ENCODE peak calls at places on chromosomes 11 and 22, in four cellular contexts. G, O, V and R are unnamed samples.

GRCh38 chr11:35083181-35084061 is 55.5 kb upstream of the CD44 start:
- DNase-seq in G (no peak), V (peak; percentile 43), O (peak; percentile 38), R (peak; percentile 40)

GRCh38 chr11:3107608-3108182 is 50.5 kb upstream of the CARS1 start:
- DNase-seq in G (no peak), O (peak; percentile 35), V (no peak), R (peak; percentile 23)

GRCh38 chr11:45610627-45611026 is 54.8 kb downstream of the CHST1 start:
- DNase-seq in V (no peak), O (no peak), G (no peak), R (no peak)

GRCh38 chr11:93903989-93904388 is 53.6 kb upstream of the VSTM5 start:
- DNase-seq in O (peak; percentile 43), G (no peak), V (no peak), R (no peak)

GRCh38 chr22:20203142-20204099 is 52.6 kb upstream of the CCDC188 start:
- DNase-seq in G (peak; percentile 46), V (no peak), O (peak; percentile 72), R (peak; percentile 37)

GRCh38 chr22:35708453-35708852 is 9.2 kb upstream of the APOL5 start:
- DNase-seq in V (no peak), O (no peak), G (no peak), R (no peak)

GRCh38 chr11:111777094-111778046 is 11.2 kb upstream of the PPP2R1B start:
- DNase-seq in G (peak; percentile 71), O (no peak), V (peak; percentile 45), R (no peak)

GRCh38 chr11:13051257-13051656 is 42.1 kb downstream of the RASSF10 start:
- DNase-seq in O (no peak), V (no peak), G (no peak), R (no peak)

GRCh38 chr11:70826541-70826943 is 425.8 kb downstream of the SHANK2 start:
- DNase-seq in V (peak; percentile 13), G (peak; percentile 58), O (peak; percentile 57), R (no peak)

GRCh38 chr22:38298312-38299000 is 18.8 kb downstream of the CSNK1E start:
- DNase-seq in V (no peak), O (peak; percentile 74), G (no peak), R (no peak)

GRCh38 chr22:32736746-32737145 is 64.8 kb upstream of the TIMP3 start:
- DNase-seq in G (no peak), V (no peak), O (no peak), R (no peak)

GRCh38 chr22:40285508-40285907 is 60.8 kb upstream of the ADSL start:
- DNase-seq in G (no peak), O (no peak), V (no peak), R (no peak)
- TF ChIP-seq CTCF in G (no peak), O (no peak), V (no peak), R (no peak)

DNA sequence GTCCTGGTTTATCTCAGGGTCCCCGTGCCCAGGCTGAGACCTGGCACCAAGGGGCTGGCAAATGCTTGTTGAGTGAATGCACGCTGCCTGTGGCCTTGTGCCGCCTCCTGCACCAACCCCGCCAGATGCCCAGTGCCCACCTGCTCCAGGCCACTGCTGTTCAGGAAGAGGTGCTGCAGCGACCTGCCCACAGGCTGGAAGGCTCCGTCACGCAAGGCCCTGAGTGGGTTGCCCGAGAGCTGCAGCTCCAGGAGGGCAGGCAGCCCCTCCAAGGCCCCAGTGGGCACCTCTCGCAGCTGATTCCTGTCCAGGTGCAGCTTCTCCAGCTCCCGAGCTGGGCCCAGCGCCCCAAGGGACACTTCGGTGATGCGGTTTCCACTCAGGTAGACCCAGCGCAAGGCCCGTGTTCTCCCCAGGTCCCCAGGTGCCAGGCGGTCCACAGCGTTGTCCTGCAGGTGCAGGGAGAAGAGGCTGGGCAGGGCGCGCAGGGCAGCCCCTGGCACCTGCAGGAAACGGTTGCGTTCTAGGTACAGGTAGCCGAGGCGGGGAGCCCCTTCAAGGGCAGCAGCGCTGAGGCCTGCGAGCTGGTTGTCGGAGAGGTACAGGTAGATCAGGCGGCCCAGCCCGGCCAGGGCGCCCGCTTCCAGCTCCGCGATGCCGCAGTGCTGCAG is 3.6 kb downstream of the CHADL start:
- DNase-seq in V (no peak), G (no peak), O (peak; percentile 92), R (no peak)
- TF ChIP-seq CTCF in V (no peak), G (no peak), O (no peak), R (no peak)

GRCh38 chr11:10581481-10582019 is 13.1 kb upstream of the LYVE1 start:
- DNase-seq in G (no peak), O (no peak), V (no peak), R (no peak)

GRCh38 chr11:10579700-10580099 is 11.2 kb upstream of the LYVE1 start:
- DNase-seq in G (no peak), O (no peak), V (no peak), R (no peak)

GRCh38 chr11:10575999-10576398 is 7.5 kb upstream of the LYVE1 start:
- DNase-seq in V (no peak), O (no peak), G (no peak), R (no peak)

GRCh38 chr11:10584071-10584501 is 15.6 kb upstream of the LYVE1 start:
- DNase-seq in V (no peak), G (no peak), O (no peak), R (no peak)

GRCh38 chr11:10580625-10581024 is 12.2 kb upstream of the LYVE1 start:
- DNase-seq in G (no peak), V (no peak), O (no peak), R (no peak)
- TF ChIP-seq CTCF in G (no peak), V (no peak), O (no peak), R (no peak)

GRCh38 chr11:134643519-134644042 is 231.5 kb upstream of the B3GAT1 start:
- DNase-seq in G (no peak), O (no peak), V (no peak), R (no peak)
- TF ChIP-seq CTCF in G (no peak), O (no peak), V (no peak), R (no peak)